ENCODE peak calls at places on chromosomes 11 and 22, in seven cellular contexts. One of them, this sample, is unnamed.

GRCh38 chr11:20353829-20354434 is 9.6 kb upstream of the HTATIP2 start:
- DNase-seq in IMR-90: peak; percentile 48
- DNase-seq in CD4-positive, alpha-beta T cell: no peak
- DNase-seq in B cell: peak; percentile 41
- DNase-seq in fibroblast of pulmonary artery: peak; percentile 61
- DNase-seq in neural crest cell: peak; percentile 49
- DNase-seq in dorsolateral prefrontal cortex: peak; percentile 52
- DNase-seq in this sample: peak; percentile 54

GRCh38 chr11:497565-498296 is 9.3 kb downstream of the RNH1 start:
- DNase-seq in IMR-90: no peak
- DNase-seq in CD4-positive, alpha-beta T cell: no peak
- DNase-seq in B cell: no peak
- DNase-seq in fibroblast of pulmonary artery: no peak
- DNase-seq in neural crest cell: no peak
- DNase-seq in dorsolateral prefrontal cortex: no peak
- DNase-seq in this sample: no peak

GRCh38 chr11:123740787-123741158 is 687 bp downstream of the ZNF202 start:
- DNase-seq in IMR-90: no peak
- DNase-seq in CD4-positive, alpha-beta T cell: no peak
- DNase-seq in B cell: no peak
- DNase-seq in fibroblast of pulmonary artery: peak; percentile 12
- DNase-seq in neural crest cell: no peak
- DNase-seq in dorsolateral prefrontal cortex: no peak
- DNase-seq in this sample: peak; percentile 23

GRCh38 chr22:17217179-17217578 is 2.1 kb downstream of the ADA2 start:
- DNase-seq in IMR-90: no peak
- DNase-seq in CD4-positive, alpha-beta T cell: no peak
- DNase-seq in B cell: peak; percentile 22
- DNase-seq in fibroblast of pulmonary artery: no peak
- DNase-seq in neural crest cell: no peak
- DNase-seq in dorsolateral prefrontal cortex: no peak
- DNase-seq in this sample: no peak

GRCh38 chr11:90738799-90739198 is 516.0 kb upstream of the CHORDC1 start:
- DNase-seq in IMR-90: no peak
- DNase-seq in CD4-positive, alpha-beta T cell: no peak
- DNase-seq in B cell: no peak
- DNase-seq in fibroblast of pulmonary artery: no peak
- DNase-seq in neural crest cell: no peak
- DNase-seq in dorsolateral prefrontal cortex: no peak
- DNase-seq in this sample: no peak

GRCh38 chr22:46031965-46032851 is 55.2 kb upstream of the WNT7B start:
- DNase-seq in IMR-90: no peak
- DNase-seq in CD4-positive, alpha-beta T cell: no peak
- DNase-seq in B cell: no peak
- DNase-seq in fibroblast of pulmonary artery: no peak
- DNase-seq in neural crest cell: no peak
- DNase-seq in dorsolateral prefrontal cortex: peak; percentile 35
- DNase-seq in this sample: no peak

GRCh38 chr11:94400839-94401772 is at the start of gene GPR83:
- DNase-seq in IMR-90: peak; percentile 12
- DNase-seq in CD4-positive, alpha-beta T cell: no peak
- DNase-seq in B cell: no peak
- DNase-seq in fibroblast of pulmonary artery: no peak
- DNase-seq in neural crest cell: peak; percentile 37
- DNase-seq in dorsolateral prefrontal cortex: peak; percentile 63
- DNase-seq in this sample: no peak

GRCh38 chr22:19783531-19784395 is 23.2 kb downstream of the TBX1 start:
- DNase-seq in IMR-90: no peak
- DNase-seq in CD4-positive, alpha-beta T cell: no peak
- DNase-seq in B cell: no peak
- DNase-seq in fibroblast of pulmonary artery: no peak
- DNase-seq in neural crest cell: no peak
- DNase-seq in dorsolateral prefrontal cortex: no peak
- DNase-seq in this sample: no peak

GRCh38 chr11:70713988-70714665 is 315.8 kb downstream of the CTTN start:
- DNase-seq in IMR-90: no peak
- DNase-seq in CD4-positive, alpha-beta T cell: no peak
- DNase-seq in B cell: no peak
- DNase-seq in fibroblast of pulmonary artery: no peak
- DNase-seq in neural crest cell: no peak
- DNase-seq in dorsolateral prefrontal cortex: no peak
- DNase-seq in this sample: no peak

GRCh38 chr11:121418625-121419114 is 33.4 kb upstream of the SORL1 start:
- DNase-seq in IMR-90: no peak
- DNase-seq in CD4-positive, alpha-beta T cell: peak; percentile 29
- DNase-seq in B cell: peak; percentile 56
- DNase-seq in fibroblast of pulmonary artery: no peak
- DNase-seq in neural crest cell: no peak
- DNase-seq in dorsolateral prefrontal cortex: no peak
- DNase-seq in this sample: no peak

GRCh38 chr22:41488076-41488475 is 19.2 kb downstream of the ACO2 start:
- DNase-seq in IMR-90: no peak
- DNase-seq in CD4-positive, alpha-beta T cell: no peak
- DNase-seq in B cell: no peak
- DNase-seq in fibroblast of pulmonary artery: no peak
- DNase-seq in neural crest cell: no peak
- DNase-seq in dorsolateral prefrontal cortex: no peak
- DNase-seq in this sample: no peak

GRCh38 chr11:65718964-65719492 is 1.6 kb downstream of the RNASEH2C start:
- DNase-seq in IMR-90: peak; percentile 12
- DNase-seq in CD4-positive, alpha-beta T cell: no peak
- DNase-seq in B cell: no peak
- DNase-seq in fibroblast of pulmonary artery: peak; percentile 29
- DNase-seq in neural crest cell: no peak
- DNase-seq in dorsolateral prefrontal cortex: no peak
- DNase-seq in this sample: no peak

GRCh38 chr22:20153945-20154344 is 3.1 kb upstream of the CCDC188 start:
- DNase-seq in IMR-90: peak; percentile 20
- DNase-seq in CD4-positive, alpha-beta T cell: no peak
- DNase-seq in B cell: no peak
- DNase-seq in fibroblast of pulmonary artery: no peak
- DNase-seq in neural crest cell: no peak
- DNase-seq in dorsolateral prefrontal cortex: no peak
- DNase-seq in this sample: no peak

GRCh38 chr22:19490628-19491230 is 11.0 kb downstream of the CDC45 start:
- DNase-seq in IMR-90: no peak
- DNase-seq in CD4-positive, alpha-beta T cell: no peak
- DNase-seq in B cell: no peak
- DNase-seq in fibroblast of pulmonary artery: no peak
- DNase-seq in neural crest cell: no peak
- DNase-seq in dorsolateral prefrontal cortex: no peak
- DNase-seq in this sample: no peak

GRCh38 chr11:28834877-28835276 is 726.7 kb downstream of the METTL15 start:
- DNase-seq in IMR-90: peak; percentile 97
- DNase-seq in CD4-positive, alpha-beta T cell: no peak
- DNase-seq in B cell: no peak
- DNase-seq in fibroblast of pulmonary artery: peak; percentile 68
- DNase-seq in neural crest cell: no peak
- DNase-seq in dorsolateral prefrontal cortex: no peak
- DNase-seq in this sample: no peak

GRCh38 chr11:110734790-110735189 is 22.6 kb upstream of the ARHGAP20 start:
- DNase-seq in IMR-90: no peak
- DNase-seq in CD4-positive, alpha-beta T cell: no peak
- DNase-seq in B cell: no peak
- DNase-seq in fibroblast of pulmonary artery: no peak
- DNase-seq in neural crest cell: no peak
- DNase-seq in dorsolateral prefrontal cortex: no peak
- DNase-seq in this sample: no peak

GRCh38 chr11:56852131-56852530 is 103.6 kb upstream of the OR9G4 start:
- DNase-seq in IMR-90: no peak
- DNase-seq in CD4-positive, alpha-beta T cell: no peak
- DNase-seq in B cell: no peak
- DNase-seq in fibroblast of pulmonary artery: no peak
- DNase-seq in neural crest cell: no peak
- DNase-seq in dorsolateral prefrontal cortex: no peak
- DNase-seq in this sample: no peak

GRCh38 chr22:40721266-40721665 is 42.0 kb downstream of the MCHR1 start:
- DNase-seq in IMR-90: peak; percentile 71
- DNase-seq in CD4-positive, alpha-beta T cell: no peak
- DNase-seq in B cell: no peak
- DNase-seq in fibroblast of pulmonary artery: peak; percentile 13
- DNase-seq in neural crest cell: peak; percentile 32
- DNase-seq in dorsolateral prefrontal cortex: no peak
- DNase-seq in this sample: no peak

GRCh38 chr11:35554491-35555237 is 29.2 kb upstream of the PAMR1 start:
- DNase-seq in IMR-90: peak; percentile 71
- DNase-seq in CD4-positive, alpha-beta T cell: no peak
- DNase-seq in B cell: no peak
- DNase-seq in fibroblast of pulmonary artery: peak; percentile 32
- DNase-seq in neural crest cell: no peak
- DNase-seq in dorsolateral prefrontal cortex: no peak
- DNase-seq in this sample: no peak

GRCh38 chr11:92793189-92793588 is 176.3 kb upstream of the MTNR1B start:
- DNase-seq in IMR-90: no peak
- DNase-seq in CD4-positive, alpha-beta T cell: no peak
- DNase-seq in B cell: no peak
- DNase-seq in fibroblast of pulmonary artery: no peak
- DNase-seq in neural crest cell: no peak
- DNase-seq in dorsolateral prefrontal cortex: no peak
- DNase-seq in this sample: no peak

GRCh38 chr22:50206599-50206998 is 5.8 kb downstream of the SELENOO start:
- DNase-seq in IMR-90: peak; percentile 26
- DNase-seq in CD4-positive, alpha-beta T cell: no peak
- DNase-seq in B cell: peak; percentile 34
- DNase-seq in fibroblast of pulmonary artery: peak; percentile 32
- DNase-seq in neural crest cell: peak; percentile 42
- DNase-seq in dorsolateral prefrontal cortex: no peak
- DNase-seq in this sample: no peak

GRCh38 chr11:119461250-119461963 is 38.4 kb upstream of the THY1 start:
- DNase-seq in IMR-90: peak; percentile 54
- DNase-seq in CD4-positive, alpha-beta T cell: no peak
- DNase-seq in B cell: no peak
- DNase-seq in fibroblast of pulmonary artery: no peak
- DNase-seq in neural crest cell: no peak
- DNase-seq in dorsolateral prefrontal cortex: no peak
- DNase-seq in this sample: no peak

GRCh38 chr11:13800901-13801300 is 132.4 kb downstream of the FAR1 start:
- DNase-seq in IMR-90: no peak
- DNase-seq in CD4-positive, alpha-beta T cell: no peak
- DNase-seq in B cell: no peak
- DNase-seq in fibroblast of pulmonary artery: no peak
- DNase-seq in neural crest cell: no peak
- DNase-seq in dorsolateral prefrontal cortex: no peak
- DNase-seq in this sample: no peak

GRCh38 chr22:16937811-16938210 is 70.2 kb downstream of the GAB4 start:
- DNase-seq in IMR-90: no peak
- DNase-seq in CD4-positive, alpha-beta T cell: no peak
- DNase-seq in B cell: no peak
- DNase-seq in fibroblast of pulmonary artery: no peak
- DNase-seq in neural crest cell: no peak
- DNase-seq in dorsolateral prefrontal cortex: no peak
- DNase-seq in this sample: no peak

GRCh38 chr11:29634248-29634647 is 382.6 kb downstream of the KCNA4 start:
- DNase-seq in IMR-90: no peak
- DNase-seq in CD4-positive, alpha-beta T cell: no peak
- DNase-seq in B cell: no peak
- DNase-seq in fibroblast of pulmonary artery: peak; percentile 44
- DNase-seq in neural crest cell: no peak
- DNase-seq in dorsolateral prefrontal cortex: no peak
- DNase-seq in this sample: no peak

GRCh38 chr22:45511847-45512261 is 9.2 kb downstream of the FBLN1 start:
- DNase-seq in IMR-90: peak; percentile 93
- DNase-seq in CD4-positive, alpha-beta T cell: no peak
- DNase-seq in B cell: no peak
- DNase-seq in fibroblast of pulmonary artery: peak; percentile 80
- DNase-seq in neural crest cell: no peak
- DNase-seq in dorsolateral prefrontal cortex: no peak
- DNase-seq in this sample: no peak

GRCh38 chr11:106061249-106061794 is 15.8 kb downstream of the KBTBD3 start:
- DNase-seq in IMR-90: no peak
- DNase-seq in CD4-positive, alpha-beta T cell: no peak
- DNase-seq in B cell: no peak
- DNase-seq in fibroblast of pulmonary artery: no peak
- DNase-seq in neural crest cell: no peak
- DNase-seq in dorsolateral prefrontal cortex: no peak
- DNase-seq in this sample: no peak

GRCh38 chr11:106063009-106063408 is 14.1 kb downstream of the KBTBD3 start:
- DNase-seq in IMR-90: no peak
- DNase-seq in CD4-positive, alpha-beta T cell: no peak
- DNase-seq in B cell: peak; percentile 19
- DNase-seq in fibroblast of pulmonary artery: no peak
- DNase-seq in neural crest cell: no peak
- DNase-seq in dorsolateral prefrontal cortex: no peak
- DNase-seq in this sample: no peak

GRCh38 chr11:106059617-106060016 is 17.5 kb downstream of the KBTBD3 start:
- DNase-seq in IMR-90: no peak
- DNase-seq in CD4-positive, alpha-beta T cell: no peak
- DNase-seq in B cell: no peak
- DNase-seq in fibroblast of pulmonary artery: no peak
- DNase-seq in neural crest cell: no peak
- DNase-seq in dorsolateral prefrontal cortex: no peak
- DNase-seq in this sample: no peak

GRCh38 chr11:106061936-106062591 is 15.1 kb downstream of the KBTBD3 start:
- DNase-seq in IMR-90: no peak
- DNase-seq in CD4-positive, alpha-beta T cell: no peak
- DNase-seq in B cell: no peak
- DNase-seq in fibroblast of pulmonary artery: no peak
- DNase-seq in neural crest cell: no peak
- DNase-seq in dorsolateral prefrontal cortex: no peak
- DNase-seq in this sample: no peak

GRCh38 chr11:106062592-106062949 is 14.6 kb downstream of the KBTBD3 start:
- DNase-seq in IMR-90: no peak
- DNase-seq in CD4-positive, alpha-beta T cell: no peak
- DNase-seq in B cell: no peak
- DNase-seq in fibroblast of pulmonary artery: no peak
- DNase-seq in neural crest cell: no peak
- DNase-seq in dorsolateral prefrontal cortex: no peak
- DNase-seq in this sample: no peak
- TF ChIP-seq CTCF in IMR-90: no peak
- TF ChIP-seq CTCF in CD4-positive, alpha-beta T cell: no peak
- TF ChIP-seq CTCF in B cell: no peak
- TF ChIP-seq CTCF in fibroblast of pulmonary artery: no peak
- TF ChIP-seq CTCF in neural crest cell: no peak
- TF ChIP-seq CTCF in dorsolateral prefrontal cortex: no peak
- TF ChIP-seq CTCF in this sample: no peak

GRCh38 chr11:114892381-114893197 is 214.3 kb downstream of the NXPE2 start:
- DNase-seq in IMR-90: no peak
- DNase-seq in CD4-positive, alpha-beta T cell: no peak
- DNase-seq in B cell: no peak
- DNase-seq in fibroblast of pulmonary artery: no peak
- DNase-seq in neural crest cell: peak; percentile 14
- DNase-seq in dorsolateral prefrontal cortex: no peak
- DNase-seq in this sample: peak; percentile 18
- TF ChIP-seq CTCF in IMR-90: no peak
- TF ChIP-seq CTCF in CD4-positive, alpha-beta T cell: no peak
- TF ChIP-seq CTCF in B cell: peak; percentile 40
- TF ChIP-seq CTCF in fibroblast of pulmonary artery: no peak
- TF ChIP-seq CTCF in neural crest cell: peak; percentile 59
- TF ChIP-seq CTCF in dorsolateral prefrontal cortex: no peak
- TF ChIP-seq CTCF in this sample: peak; percentile 26

GRCh38 chr11:130623909-130624668 is 175.6 kb downstream of the ADAMTS15 start:
- DNase-seq in IMR-90: peak; percentile 28
- DNase-seq in CD4-positive, alpha-beta T cell: no peak
- DNase-seq in B cell: no peak
- DNase-seq in fibroblast of pulmonary artery: no peak
- DNase-seq in neural crest cell: no peak
- DNase-seq in dorsolateral prefrontal cortex: no peak
- DNase-seq in this sample: no peak
- TF ChIP-seq CTCF in IMR-90: no peak
- TF ChIP-seq CTCF in CD4-positive, alpha-beta T cell: no peak
- TF ChIP-seq CTCF in B cell: no peak
- TF ChIP-seq CTCF in fibroblast of pulmonary artery: no peak
- TF ChIP-seq CTCF in neural crest cell: no peak
- TF ChIP-seq CTCF in dorsolateral prefrontal cortex: no peak
- TF ChIP-seq CTCF in this sample: no peak

GRCh38 chr22:48576333-48577013 is 1251.2 kb downstream of the BRD1 start:
- DNase-seq in IMR-90: no peak
- DNase-seq in CD4-positive, alpha-beta T cell: no peak
- DNase-seq in B cell: no peak
- DNase-seq in fibroblast of pulmonary artery: no peak
- DNase-seq in neural crest cell: peak; percentile 72
- DNase-seq in dorsolateral prefrontal cortex: peak; percentile 72
- DNase-seq in this sample: peak; percentile 61
- TF ChIP-seq CTCF in IMR-90: no peak
- TF ChIP-seq CTCF in CD4-positive, alpha-beta T cell: no peak
- TF ChIP-seq CTCF in B cell: no peak
- TF ChIP-seq CTCF in fibroblast of pulmonary artery: no peak
- TF ChIP-seq CTCF in neural crest cell: peak; percentile 74
- TF ChIP-seq CTCF in dorsolateral prefrontal cortex: peak; percentile 71
- TF ChIP-seq CTCF in this sample: no peak